ENCODE peak calls at places on chromosomes 13 and 19, in seven cellular contexts. One of them, this sample, is unnamed.

GRCh38 chr19:7224205-7224833 is 69.9 kb downstream of the INSR start:
- DNase-seq in HepG2: peak; percentile 67
- DNase-seq in HCT116: no peak
- DNase-seq in GM12878: no peak
- DNase-seq in H1: no peak
- DNase-seq in K562: no peak
- DNase-seq in SK-N-SH: no peak
- DNase-seq in this sample: no peak

GRCh38 chr19:2394669-2395292 is 32.6 kb downstream of the TIMM13 start:
- DNase-seq in HepG2: peak; percentile 76
- DNase-seq in HCT116: no peak
- DNase-seq in GM12878: peak; percentile 38
- DNase-seq in H1: no peak
- DNase-seq in K562: no peak
- DNase-seq in SK-N-SH: no peak
- DNase-seq in this sample: no peak

GRCh38 chr13:75468098-75468497 is 13.9 kb downstream of the TBC1D4 start:
- DNase-seq in HepG2: no peak
- DNase-seq in HCT116: no peak
- DNase-seq in GM12878: no peak
- DNase-seq in H1: no peak
- DNase-seq in K562: no peak
- DNase-seq in SK-N-SH: no peak
- DNase-seq in this sample: no peak

GRCh38 chr19:13938361-13939027 is at the start of gene PODNL1:
- DNase-seq in HepG2: no peak
- DNase-seq in HCT116: no peak
- DNase-seq in GM12878: no peak
- DNase-seq in H1: no peak
- DNase-seq in K562: no peak
- DNase-seq in SK-N-SH: peak; percentile 86
- DNase-seq in this sample: no peak

GRCh38 chr13:44734204-44734707 is 158.1 kb upstream of the TSC22D1 start:
- DNase-seq in HepG2: no peak
- DNase-seq in HCT116: no peak
- DNase-seq in GM12878: no peak
- DNase-seq in H1: no peak
- DNase-seq in K562: no peak
- DNase-seq in SK-N-SH: peak; percentile 77
- DNase-seq in this sample: no peak

GRCh38 chr13:80072231-80072630 is 268.7 kb downstream of the SPRY2 start:
- DNase-seq in HepG2: no peak
- DNase-seq in HCT116: no peak
- DNase-seq in GM12878: no peak
- DNase-seq in H1: no peak
- DNase-seq in K562: no peak
- DNase-seq in SK-N-SH: no peak
- DNase-seq in this sample: no peak

GRCh38 chr19:29662604-29663404 is 2.5 kb upstream of the PLEKHF1 start:
- DNase-seq in HepG2: no peak
- DNase-seq in HCT116: no peak
- DNase-seq in GM12878: no peak
- DNase-seq in H1: no peak
- DNase-seq in K562: peak; percentile 69
- DNase-seq in SK-N-SH: no peak
- DNase-seq in this sample: no peak

GRCh38 chr19:49896863-49897621 is at the start of gene IL4I1:
- DNase-seq in HepG2: no peak
- DNase-seq in HCT116: no peak
- DNase-seq in GM12878: peak; percentile 96
- DNase-seq in H1: no peak
- DNase-seq in K562: no peak
- DNase-seq in SK-N-SH: no peak
- DNase-seq in this sample: no peak

GRCh38 chr19:53612762-53613526 is 18.9 kb upstream of the DPRX start:
- DNase-seq in HepG2: peak; percentile 72
- DNase-seq in HCT116: no peak
- DNase-seq in GM12878: no peak
- DNase-seq in H1: peak; percentile 38
- DNase-seq in K562: no peak
- DNase-seq in SK-N-SH: no peak
- DNase-seq in this sample: no peak

GRCh38 chr19:12052057-12052570 is 647 bp downstream of the ZNF878 start:
- DNase-seq in HepG2: no peak
- DNase-seq in HCT116: no peak
- DNase-seq in GM12878: no peak
- DNase-seq in H1: no peak
- DNase-seq in K562: no peak
- DNase-seq in SK-N-SH: peak; percentile 33
- DNase-seq in this sample: no peak

GRCh38 chr13:62920181-62920580 is 1504.5 kb upstream of the PCDH20 start:
- DNase-seq in HepG2: no peak
- DNase-seq in HCT116: no peak
- DNase-seq in GM12878: no peak
- DNase-seq in H1: no peak
- DNase-seq in K562: no peak
- DNase-seq in SK-N-SH: no peak
- DNase-seq in this sample: no peak

GRCh38 chr19:38277969-38278680 is 13.8 kb downstream of the SPINT2 start:
- DNase-seq in HepG2: no peak
- DNase-seq in HCT116: no peak
- DNase-seq in GM12878: no peak
- DNase-seq in H1: no peak
- DNase-seq in K562: no peak
- DNase-seq in SK-N-SH: peak; percentile 52
- DNase-seq in this sample: no peak

GRCh38 chr13:109874921-109875454 is 88.6 kb upstream of the IRS2 start:
- DNase-seq in HepG2: no peak
- DNase-seq in HCT116: no peak
- DNase-seq in GM12878: no peak
- DNase-seq in H1: no peak
- DNase-seq in K562: no peak
- DNase-seq in SK-N-SH: no peak
- DNase-seq in this sample: no peak

GRCh38 chr13:29454931-29455481 is 140.5 kb downstream of the SLC7A1 start:
- DNase-seq in HepG2: peak; percentile 16
- DNase-seq in HCT116: peak; percentile 24
- DNase-seq in GM12878: no peak
- DNase-seq in H1: no peak
- DNase-seq in K562: peak; percentile 42
- DNase-seq in SK-N-SH: no peak
- DNase-seq in this sample: no peak

GRCh38 chr13:106919638-106920037 is 351.7 kb upstream of the ARGLU1 start:
- DNase-seq in HepG2: no peak
- DNase-seq in HCT116: no peak
- DNase-seq in GM12878: no peak
- DNase-seq in H1: no peak
- DNase-seq in K562: no peak
- DNase-seq in SK-N-SH: no peak
- DNase-seq in this sample: no peak

GRCh38 chr19:56721714-56722113 is 50.2 kb upstream of the ZNF835 start:
- DNase-seq in HepG2: no peak
- DNase-seq in HCT116: no peak
- DNase-seq in GM12878: no peak
- DNase-seq in H1: no peak
- DNase-seq in K562: no peak
- DNase-seq in SK-N-SH: no peak
- DNase-seq in this sample: no peak

GRCh38 chr19:1816530-1817298 is 4.6 kb upstream of the ATP8B3 start:
- DNase-seq in HepG2: no peak
- DNase-seq in HCT116: no peak
- DNase-seq in GM12878: no peak
- DNase-seq in H1: no peak
- DNase-seq in K562: no peak
- DNase-seq in SK-N-SH: no peak
- DNase-seq in this sample: no peak

GRCh38 chr13:38705351-38705750 is 18.5 kb downstream of the FREM2 start:
- DNase-seq in HepG2: no peak
- DNase-seq in HCT116: no peak
- DNase-seq in GM12878: no peak
- DNase-seq in H1: no peak
- DNase-seq in K562: no peak
- DNase-seq in SK-N-SH: no peak
- DNase-seq in this sample: no peak
- TF ChIP-seq JUND in HepG2: no peak
- TF ChIP-seq JUND in HCT116: no peak
- TF ChIP-seq JUND in GM12878: no peak
- TF ChIP-seq JUND in H1: no peak
- TF ChIP-seq JUND in K562: no peak
- TF ChIP-seq JUND in SK-N-SH: no peak
- TF ChIP-seq JUND in this sample: no peak

DNA sequence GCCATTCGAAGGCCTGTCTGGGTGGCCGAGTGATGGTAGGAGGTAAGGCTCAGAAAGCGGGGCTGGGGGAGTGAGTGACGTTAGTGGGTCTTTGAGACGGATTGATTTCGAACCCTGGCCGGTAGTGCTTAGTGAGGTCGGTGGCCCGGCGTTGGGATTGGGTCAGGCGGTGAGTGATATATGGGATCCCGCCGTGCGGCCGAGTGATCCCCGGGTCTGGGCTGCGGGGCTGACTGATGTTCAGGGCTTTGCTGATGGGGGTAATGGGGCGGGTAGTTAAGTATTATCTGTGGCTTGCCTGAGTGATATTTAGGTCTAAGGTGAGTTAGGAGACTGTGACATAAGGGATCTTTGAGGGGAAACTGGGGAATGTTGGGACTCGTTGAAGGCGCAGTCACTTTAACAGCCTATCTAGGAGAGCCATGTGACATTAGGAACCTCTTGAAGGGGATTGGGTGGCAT is 446 bp downstream of the PSMC4 start:
- DNase-seq in HepG2: no peak
- DNase-seq in HCT116: no peak
- DNase-seq in GM12878: no peak
- DNase-seq in H1: no peak
- DNase-seq in K562: peak; percentile 40
- DNase-seq in SK-N-SH: no peak
- DNase-seq in this sample: no peak
- TF ChIP-seq JUND in HepG2: no peak
- TF ChIP-seq JUND in HCT116: no peak
- TF ChIP-seq JUND in GM12878: no peak
- TF ChIP-seq JUND in H1: no peak
- TF ChIP-seq JUND in K562: no peak
- TF ChIP-seq JUND in SK-N-SH: no peak
- TF ChIP-seq JUND in this sample: no peak

DNA sequence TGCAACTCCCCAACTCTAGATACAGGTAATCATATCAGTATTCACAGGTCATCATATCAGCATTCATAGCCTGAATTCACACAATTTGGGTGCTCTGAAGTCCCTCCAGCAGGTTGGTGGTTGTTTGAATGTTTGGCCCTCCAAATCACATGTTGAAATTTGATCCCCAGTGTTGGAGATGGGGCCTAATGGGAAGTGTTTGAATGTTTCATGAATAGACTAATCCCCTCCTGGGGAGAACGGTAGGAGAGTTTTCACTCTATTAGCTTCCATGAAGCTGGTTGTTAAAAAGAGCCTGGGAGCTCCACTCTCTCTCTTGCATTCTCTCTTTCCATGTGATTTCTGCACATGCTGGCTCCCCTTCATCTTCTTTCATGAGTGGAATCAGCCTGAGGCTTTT is 288.6 kb upstream of the PCDH9 start:
- DNase-seq in HepG2: no peak
- DNase-seq in HCT116: no peak
- DNase-seq in GM12878: no peak
- DNase-seq in H1: no peak
- DNase-seq in K562: no peak
- DNase-seq in SK-N-SH: no peak
- DNase-seq in this sample: no peak
- TF ChIP-seq JUND in HepG2: no peak
- TF ChIP-seq JUND in HCT116: no peak
- TF ChIP-seq JUND in GM12878: no peak
- TF ChIP-seq JUND in H1: no peak
- TF ChIP-seq JUND in K562: no peak
- TF ChIP-seq JUND in SK-N-SH: no peak
- TF ChIP-seq JUND in this sample: no peak

GRCh38 chr13:51955281-51955771 is 55.9 kb downstream of the ATP7B start:
- DNase-seq in HepG2: no peak
- DNase-seq in HCT116: no peak
- DNase-seq in GM12878: no peak
- DNase-seq in H1: no peak
- DNase-seq in K562: peak; percentile 53
- DNase-seq in SK-N-SH: no peak
- DNase-seq in this sample: no peak
- TF ChIP-seq JUND in HepG2: no peak
- TF ChIP-seq JUND in HCT116: no peak
- TF ChIP-seq JUND in GM12878: no peak
- TF ChIP-seq JUND in H1: no peak
- TF ChIP-seq JUND in K562: no peak
- TF ChIP-seq JUND in SK-N-SH: no peak
- TF ChIP-seq JUND in this sample: no peak

GRCh38 chr13:61728468-61728867 is 312.8 kb upstream of the PCDH20 start:
- DNase-seq in HepG2: no peak
- DNase-seq in HCT116: no peak
- DNase-seq in GM12878: no peak
- DNase-seq in H1: no peak
- DNase-seq in K562: no peak
- DNase-seq in SK-N-SH: peak; percentile 2
- DNase-seq in this sample: peak; percentile 15
- TF ChIP-seq JUND in HepG2: no peak
- TF ChIP-seq JUND in HCT116: no peak
- TF ChIP-seq JUND in GM12878: no peak
- TF ChIP-seq JUND in H1: no peak
- TF ChIP-seq JUND in K562: no peak
- TF ChIP-seq JUND in SK-N-SH: no peak
- TF ChIP-seq JUND in this sample: no peak

DNA sequence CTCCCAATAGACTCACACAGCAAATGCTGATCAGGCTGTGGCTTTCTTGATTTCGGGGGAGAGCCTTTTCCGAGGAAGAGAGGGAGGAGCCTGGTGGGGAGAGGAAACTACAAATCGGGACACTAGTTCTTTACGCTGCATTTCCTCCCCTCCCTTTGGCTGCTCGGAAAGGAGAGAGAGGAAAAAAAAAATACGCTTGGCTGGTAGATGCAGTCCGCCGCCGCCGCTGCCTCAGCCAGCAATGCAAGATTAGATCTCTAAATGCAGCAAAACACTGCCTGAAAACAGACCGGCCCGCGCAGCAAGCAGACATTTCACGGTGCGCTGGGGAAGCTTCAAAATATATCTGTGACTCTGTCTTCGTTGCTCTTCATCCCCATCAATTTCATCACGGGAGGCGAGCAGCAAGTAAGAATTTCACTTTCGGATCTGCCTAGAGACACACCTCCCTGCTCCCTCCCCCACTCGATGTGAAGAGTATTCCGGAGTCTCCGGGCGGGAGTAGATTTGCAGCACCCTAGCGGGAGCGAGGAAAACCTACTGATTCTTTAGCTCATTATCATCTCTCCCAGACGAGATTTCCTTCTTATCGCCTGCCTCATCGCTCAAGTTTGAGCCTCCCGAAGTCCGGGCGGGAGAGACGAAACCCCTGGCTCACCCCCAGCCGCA is at the start of gene PCDH17:
- DNase-seq in HepG2: no peak
- DNase-seq in HCT116: no peak
- DNase-seq in GM12878: no peak
- DNase-seq in H1: no peak
- DNase-seq in K562: no peak
- DNase-seq in SK-N-SH: peak; percentile 62
- DNase-seq in this sample: peak; percentile 51
- TF ChIP-seq JUND in HepG2: no peak
- TF ChIP-seq JUND in HCT116: no peak
- TF ChIP-seq JUND in GM12878: no peak
- TF ChIP-seq JUND in H1: no peak
- TF ChIP-seq JUND in K562: no peak
- TF ChIP-seq JUND in SK-N-SH: no peak
- TF ChIP-seq JUND in this sample: no peak